ENCODE peak calls at places on chromosomes 13 and 19, in six cellular contexts. K is brain microvascular endothelial cell, V is testis, B is ovary, T is AG09319, I is GM03348. G is an unnamed sample.

GRCh38 chr13:42395066-42395821 is 123.3 kb downstream of the AKAP11 start:
- DNase-seq in B (no peak), T (no peak), K (no peak), V (no peak), I (no peak), G (peak)

GRCh38 chr19:28169168-28169862 is 1043.6 kb downstream of the UQCRFS1 start:
- DNase-seq in K (no peak), I (no peak), B (no peak), V (no peak), T (no peak), G (no peak)

GRCh38 chr13:97692628-97693027 is 258.7 kb downstream of the RAP2A start:
- DNase-seq in I (no peak), B (no peak), K (no peak), V (no peak), T (no peak), G (no peak)

GRCh38 chr13:112885782-112886268 is 83.2 kb upstream of the MCF2L start:
- DNase-seq in V (peak), B (peak), K (peak), I (peak), T (peak), G (no peak)

GRCh38 chr13:48042889-48043288 is 5.4 kb downstream of the NUDT15 start:
- DNase-seq in I (no peak), V (no peak), K (no peak), B (no peak), T (no peak), G (no peak)

GRCh38 chr13:112968910-112969691 is at the start of gene MCF2L:
- DNase-seq in B (peak), K (no peak), V (peak), T (peak), I (peak), G (peak)

GRCh38 chr19:2291185-2291751 is 9.3 kb upstream of the PEAK3 start:
- DNase-seq in V (peak), K (no peak), I (no peak), B (no peak), T (no peak), G (no peak)

GRCh38 chr13:79079351-79079839 is 326.7 kb downstream of the RBM26 start:
- DNase-seq in T (no peak), K (no peak), I (no peak), B (no peak), V (no peak), G (no peak)

GRCh38 chr19:33417751-33418150 is 44.2 kb downstream of the CEBPG start:
- DNase-seq in T (no peak), B (no peak), V (no peak), I (no peak), K (no peak), G (no peak)

GRCh38 chr13:104485571-104485970 is 1419.4 kb upstream of the SLC10A2 start:
- DNase-seq in B (no peak), V (no peak), K (no peak), I (no peak), T (no peak), G (no peak)